ENCODE peak calls at places on chromosomes 12 and 14, in four cellular contexts. One of them, this sample, is unnamed.

GRCh38 chr14:101854366-101854765 is 92.9 kb downstream of the PPP2R5C start:
- DNase-seq in left ventricle myocardium inferior: no peak
- DNase-seq in left lung: peak
- DNase-seq in mammary epithelial cell: peak
- DNase-seq in this sample: no peak

GRCh38 chr14:99133563-99134332 is 138.2 kb downstream of the BCL11B start:
- DNase-seq in left ventricle myocardium inferior: peak
- DNase-seq in left lung: no peak
- DNase-seq in mammary epithelial cell: no peak
- DNase-seq in this sample: no peak

GRCh38 chr12:98955284-98955683 is 310.2 kb downstream of the APAF1 start:
- DNase-seq in left ventricle myocardium inferior: no peak
- DNase-seq in left lung: no peak
- DNase-seq in mammary epithelial cell: peak
- DNase-seq in this sample: no peak

GRCh38 chr12:5417500-5417899 is 14.4 kb upstream of the NTF3 start:
- DNase-seq in left ventricle myocardium inferior: no peak
- DNase-seq in left lung: no peak
- DNase-seq in mammary epithelial cell: no peak
- DNase-seq in this sample: no peak

GRCh38 chr12:98951401-98951800 is 306.3 kb downstream of the APAF1 start:
- DNase-seq in left ventricle myocardium inferior: no peak
- DNase-seq in left lung: no peak
- DNase-seq in mammary epithelial cell: no peak
- DNase-seq in this sample: no peak

GRCh38 chr12:51886021-51886710 is 1.7 kb upstream of the ANKRD33 start:
- DNase-seq in left ventricle myocardium inferior: peak
- DNase-seq in left lung: no peak
- DNase-seq in mammary epithelial cell: peak
- DNase-seq in this sample: no peak

GRCh38 chr12:48977290-48978281 is 536 bp upstream of the WNT1 start:
- DNase-seq in left ventricle myocardium inferior: no peak
- DNase-seq in left lung: peak
- DNase-seq in mammary epithelial cell: peak
- DNase-seq in this sample: no peak

GRCh38 chr12:90274407-90274806 is 565.8 kb upstream of the ATP2B1 start:
- DNase-seq in left ventricle myocardium inferior: no peak
- DNase-seq in left lung: no peak
- DNase-seq in mammary epithelial cell: no peak
- DNase-seq in this sample: no peak

GRCh38 chr12:126651133-126651532 is 1585.9 kb downstream of the AACS start:
- DNase-seq in left ventricle myocardium inferior: no peak
- DNase-seq in left lung: no peak
- DNase-seq in mammary epithelial cell: no peak
- DNase-seq in this sample: no peak

GRCh38 chr12:69269736-69270135 is 30.4 kb downstream of the CPSF6 start:
- DNase-seq in left ventricle myocardium inferior: no peak
- DNase-seq in left lung: no peak
- DNase-seq in mammary epithelial cell: no peak
- DNase-seq in this sample: no peak

GRCh38 chr12:54425696-54426095 is 6.6 kb upstream of the ITGA5 start:
- DNase-seq in left ventricle myocardium inferior: no peak
- DNase-seq in left lung: no peak
- DNase-seq in mammary epithelial cell: no peak
- DNase-seq in this sample: no peak

GRCh38 chr14:78595797-78596196 is 425.6 kb downstream of the NRXN3 start:
- DNase-seq in left ventricle myocardium inferior: no peak
- DNase-seq in left lung: no peak
- DNase-seq in mammary epithelial cell: no peak
- DNase-seq in this sample: no peak

GRCh38 chr12:52837341-52837741 is 3.2 kb upstream of the KRT79 start:
- DNase-seq in left ventricle myocardium inferior: no peak
- DNase-seq in left lung: no peak
- DNase-seq in mammary epithelial cell: peak
- DNase-seq in this sample: no peak

GRCh38 chr12:94282675-94283074 is 134.3 kb downstream of the PLXNC1 start:
- DNase-seq in left ventricle myocardium inferior: no peak
- DNase-seq in left lung: peak
- DNase-seq in mammary epithelial cell: no peak
- DNase-seq in this sample: no peak

GRCh38 chr12:94092516-94093241 is 55.7 kb upstream of the PLXNC1 start:
- DNase-seq in left ventricle myocardium inferior: no peak
- DNase-seq in left lung: no peak
- DNase-seq in mammary epithelial cell: peak
- DNase-seq in this sample: no peak

GRCh38 chr12:67766370-67766769 is 117.8 kb downstream of the DYRK2 start:
- DNase-seq in left ventricle myocardium inferior: no peak
- DNase-seq in left lung: no peak
- DNase-seq in mammary epithelial cell: peak
- DNase-seq in this sample: no peak

GRCh38 chr14:100884456-100884855 is 19.1 kb downstream of the RTL1 start:
- DNase-seq in left ventricle myocardium inferior: peak
- DNase-seq in left lung: peak
- DNase-seq in mammary epithelial cell: no peak
- DNase-seq in this sample: no peak

GRCh38 chr14:49106721-49107689 is 479.2 kb downstream of the RPS29 start:
- DNase-seq in left ventricle myocardium inferior: no peak
- DNase-seq in left lung: no peak
- DNase-seq in mammary epithelial cell: no peak
- DNase-seq in this sample: no peak

GRCh38 chr12:104172564-104172935 is 34.5 kb upstream of the NFYB start:
- DNase-seq in left ventricle myocardium inferior: no peak
- DNase-seq in left lung: no peak
- DNase-seq in mammary epithelial cell: no peak
- DNase-seq in this sample: no peak

GRCh38 chr12:39033789-39034188 is 128.4 kb upstream of the CPNE8 start:
- DNase-seq in left ventricle myocardium inferior: no peak
- DNase-seq in left lung: no peak
- DNase-seq in mammary epithelial cell: no peak
- DNase-seq in this sample: no peak

GRCh38 chr12:25810683-25811082 is 147.8 kb upstream of the RASSF8 start:
- DNase-seq in left ventricle myocardium inferior: no peak
- DNase-seq in left lung: no peak
- DNase-seq in mammary epithelial cell: no peak
- DNase-seq in this sample: no peak

GRCh38 chr14:35573911-35574310 is 39.9 kb downstream of the INSM2 start:
- DNase-seq in left ventricle myocardium inferior: no peak
- DNase-seq in left lung: no peak
- DNase-seq in mammary epithelial cell: no peak
- DNase-seq in this sample: no peak

GRCh38 chr12:10941916-10942607 is 3.0 kb upstream of the TAS2R14 start:
- DNase-seq in left ventricle myocardium inferior: no peak
- DNase-seq in left lung: peak
- DNase-seq in mammary epithelial cell: peak
- DNase-seq in this sample: no peak

GRCh38 chr12:84599539-84599938 is 313.1 kb downstream of the SLC6A15 start:
- DNase-seq in left ventricle myocardium inferior: no peak
- DNase-seq in left lung: no peak
- DNase-seq in mammary epithelial cell: peak
- DNase-seq in this sample: no peak

GRCh38 chr14:50734950-50735697 is 67.0 kb upstream of the SAV1 start:
- DNase-seq in left ventricle myocardium inferior: no peak
- DNase-seq in left lung: no peak
- DNase-seq in mammary epithelial cell: no peak
- DNase-seq in this sample: no peak

GRCh38 chr12:123118397-123118945 is 32.4 kb downstream of the PITPNM2 start:
- DNase-seq in left ventricle myocardium inferior: no peak
- DNase-seq in left lung: no peak
- DNase-seq in mammary epithelial cell: no peak
- DNase-seq in this sample: no peak

GRCh38 chr12:105289114-105289904 is 41.2 kb upstream of the C12orf75 start:
- DNase-seq in left ventricle myocardium inferior: no peak
- DNase-seq in left lung: no peak
- DNase-seq in mammary epithelial cell: no peak
- DNase-seq in this sample: no peak

GRCh38 chr12:10967409-10967808 is 19.3 kb downstream of the TAS2R50 start:
- DNase-seq in left ventricle myocardium inferior: no peak
- DNase-seq in left lung: no peak
- DNase-seq in mammary epithelial cell: peak
- DNase-seq in this sample: no peak

GRCh38 chr12:80313184-80313583 is 130.9 kb upstream of the PTPRQ start:
- DNase-seq in left ventricle myocardium inferior: no peak
- DNase-seq in left lung: no peak
- DNase-seq in mammary epithelial cell: no peak
- DNase-seq in this sample: no peak

GRCh38 chr12:48796976-48797375 is 8.1 kb upstream of the ADCY6 start:
- DNase-seq in left ventricle myocardium inferior: no peak
- DNase-seq in left lung: no peak
- DNase-seq in mammary epithelial cell: no peak
- DNase-seq in this sample: no peak

GRCh38 chr12:57175428-57176138 is 28.2 kb upstream of the LRP1-AS start:
- DNase-seq in left ventricle myocardium inferior: peak
- DNase-seq in left lung: no peak
- DNase-seq in mammary epithelial cell: peak
- DNase-seq in this sample: peak

GRCh38 chr12:91100901-91101300 is 10.4 kb downstream of the LUM start:
- DNase-seq in left ventricle myocardium inferior: no peak
- DNase-seq in left lung: no peak
- DNase-seq in mammary epithelial cell: no peak
- DNase-seq in this sample: no peak

GRCh38 chr14:91416744-91417133 is 881 bp downstream of the CCDC88C start:
- DNase-seq in left ventricle myocardium inferior: no peak
- DNase-seq in left lung: no peak
- DNase-seq in mammary epithelial cell: no peak
- DNase-seq in this sample: no peak

GRCh38 chr12:30968211-30968610 is 41.7 kb downstream of the TSPAN11 start:
- DNase-seq in left ventricle myocardium inferior: no peak
- DNase-seq in left lung: no peak
- DNase-seq in mammary epithelial cell: no peak
- DNase-seq in this sample: no peak

GRCh38 chr12:30964896-30965612 is 38.5 kb downstream of the TSPAN11 start:
- DNase-seq in left ventricle myocardium inferior: no peak
- DNase-seq in left lung: no peak
- DNase-seq in mammary epithelial cell: no peak
- DNase-seq in this sample: no peak

GRCh38 chr12:30963709-30964564 is 37.4 kb downstream of the TSPAN11 start:
- DNase-seq in left ventricle myocardium inferior: no peak
- DNase-seq in left lung: no peak
- DNase-seq in mammary epithelial cell: no peak
- DNase-seq in this sample: no peak

GRCh38 chr12:30967026-30967425 is 40.5 kb downstream of the TSPAN11 start:
- DNase-seq in left ventricle myocardium inferior: no peak
- DNase-seq in left lung: no peak
- DNase-seq in mammary epithelial cell: no peak
- DNase-seq in this sample: no peak

DNA sequence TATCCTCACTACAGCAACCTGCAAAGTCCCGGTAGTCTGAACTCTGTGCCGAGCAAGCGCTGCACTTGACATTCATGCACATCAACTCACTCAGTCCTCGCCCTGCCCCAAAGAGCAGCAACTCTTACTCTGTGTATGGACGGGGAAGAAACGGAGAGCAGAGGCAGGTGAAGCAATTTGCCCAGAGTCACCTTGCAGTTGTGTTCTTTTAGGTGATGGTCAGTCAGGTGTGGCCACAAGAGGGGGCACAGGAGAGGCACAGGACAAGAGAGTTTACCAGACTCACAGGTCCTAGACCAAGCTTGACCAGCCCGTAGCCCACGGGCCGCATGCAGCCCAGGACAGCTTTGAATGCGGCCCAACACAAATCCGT is 39.1 kb downstream of the TSPAN11 start:
- DNase-seq in left ventricle myocardium inferior: no peak
- DNase-seq in left lung: no peak
- DNase-seq in mammary epithelial cell: no peak
- DNase-seq in this sample: no peak
- TF ChIP-seq CTCF in left ventricle myocardium inferior: peak
- TF ChIP-seq CTCF in left lung: no peak
- TF ChIP-seq CTCF in mammary epithelial cell: no peak
- TF ChIP-seq CTCF in this sample: no peak

GRCh38 chr14:104118006-104118844 is 20.2 kb upstream of the KIF26A start:
- DNase-seq in left ventricle myocardium inferior: peak
- DNase-seq in left lung: peak
- DNase-seq in mammary epithelial cell: no peak
- DNase-seq in this sample: no peak

GRCh38 chr14:104116544-104117340 is 21.6 kb upstream of the KIF26A start:
- DNase-seq in left ventricle myocardium inferior: peak
- DNase-seq in left lung: peak
- DNase-seq in mammary epithelial cell: peak
- DNase-seq in this sample: no peak

GRCh38 chr14:104119119-104119699 is 19.2 kb upstream of the KIF26A start:
- DNase-seq in left ventricle myocardium inferior: peak
- DNase-seq in left lung: peak
- DNase-seq in mammary epithelial cell: no peak
- DNase-seq in this sample: peak

GRCh38 chr14:104115691-104116543 is 22.5 kb upstream of the KIF26A start:
- DNase-seq in left ventricle myocardium inferior: peak
- DNase-seq in left lung: peak
- DNase-seq in mammary epithelial cell: no peak
- DNase-seq in this sample: no peak

DNA sequence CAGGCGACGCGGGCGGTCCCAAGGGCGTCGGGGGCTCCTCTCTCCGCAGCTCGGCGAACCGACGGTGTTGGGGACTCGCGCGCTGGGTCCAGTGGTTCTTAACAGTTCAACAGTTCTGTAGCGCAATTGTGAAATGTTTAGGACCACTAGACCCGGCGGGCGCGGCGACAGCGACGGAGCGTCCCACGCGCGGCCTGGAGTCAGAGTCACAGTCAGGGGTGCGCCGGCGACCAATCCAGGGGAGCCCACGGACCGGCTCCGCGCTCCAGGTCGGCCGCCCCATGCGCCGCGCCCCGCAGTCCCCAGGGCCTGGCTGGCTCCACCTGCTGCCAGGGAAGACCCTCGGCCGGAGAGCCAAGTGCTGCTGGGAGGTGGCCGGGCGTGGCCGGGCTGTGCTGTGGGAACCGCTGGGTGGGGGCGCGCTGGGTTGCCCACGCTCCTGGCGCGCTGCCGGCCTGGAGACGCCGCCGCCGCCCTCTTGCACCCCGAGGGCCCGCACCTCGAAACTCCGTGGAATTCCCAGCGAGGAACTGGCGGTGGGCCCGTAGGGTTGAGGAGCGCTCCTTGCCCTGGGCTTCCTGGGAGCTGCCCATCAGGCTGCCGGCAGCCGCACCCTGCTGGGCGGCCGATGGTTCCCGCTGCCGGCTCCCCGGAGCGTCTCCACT is 20.9 kb upstream of the KIF26A start:
- DNase-seq in left ventricle myocardium inferior: no peak
- DNase-seq in left lung: peak
- DNase-seq in mammary epithelial cell: no peak
- DNase-seq in this sample: no peak
- H3K4me3 ChIP-seq in left ventricle myocardium inferior: peak
- H3K4me3 ChIP-seq in left lung: peak
- H3K4me3 ChIP-seq in mammary epithelial cell: peak
- H3K4me3 ChIP-seq in this sample: no peak

GRCh38 chr14:94129111-94129757 is at the start of gene IFI27L2:
- DNase-seq in left ventricle myocardium inferior: peak
- DNase-seq in left lung: peak
- DNase-seq in mammary epithelial cell: peak
- DNase-seq in this sample: peak
- TF ChIP-seq CTCF in left ventricle myocardium inferior: peak
- TF ChIP-seq CTCF in left lung: peak
- TF ChIP-seq CTCF in mammary epithelial cell: no peak
- TF ChIP-seq CTCF in this sample: peak

GRCh38 chr12:92828565-92828964 is 100.5 kb downstream of the EEA1 start:
- DNase-seq in left ventricle myocardium inferior: no peak
- DNase-seq in left lung: no peak
- DNase-seq in mammary epithelial cell: no peak
- DNase-seq in this sample: no peak
- H3K4me3 ChIP-seq in left ventricle myocardium inferior: no peak
- H3K4me3 ChIP-seq in left lung: no peak
- H3K4me3 ChIP-seq in mammary epithelial cell: no peak
- H3K4me3 ChIP-seq in this sample: no peak

This sample was measured in dorsolateral prefrontal cortex.